ENCODE peak calls at places on chromosomes 6 and 20, in eight cellular contexts. One of them, this sample, is unnamed. For H3K36me3, the result is how much of the 10 kb centered on the place peaks cover.

GRCh38 chr6:118283759-118284158 is 264.3 kb upstream of the PLN start:
- DNase-seq in heart right ventricle: no peak
- DNase-seq in IMR-90: peak
- DNase-seq in psoas muscle: no peak
- DNase-seq in left ventricle myocardium inferior: no peak
- DNase-seq in SJCRH30: peak
- DNase-seq in hepatocyte: peak
- DNase-seq in neuronal stem cell: peak
- DNase-seq in this sample: peak

GRCh38 chr6:166507809-166508373 is 78.6 kb downstream of the RAMACL start:
- DNase-seq in IMR-90: no peak
- DNase-seq in SJCRH30: no peak
- DNase-seq in heart right ventricle: no peak
- DNase-seq in hepatocyte: no peak
- DNase-seq in neuronal stem cell: no peak
- DNase-seq in left ventricle myocardium inferior: no peak
- DNase-seq in psoas muscle: no peak
- DNase-seq in this sample: no peak

GRCh38 chr6:7108196-7108963 is 619 bp downstream of the RREB1 start:
- DNase-seq in neuronal stem cell: peak
- DNase-seq in IMR-90: peak
- DNase-seq in hepatocyte: peak
- DNase-seq in SJCRH30: peak
- DNase-seq in psoas muscle: peak
- DNase-seq in left ventricle myocardium inferior: peak
- DNase-seq in heart right ventricle: peak
- DNase-seq in this sample: peak

GRCh38 chr6:81978230-81978629 is 225.7 kb upstream of the TENT5A start:
- DNase-seq in IMR-90: peak
- DNase-seq in neuronal stem cell: no peak
- DNase-seq in left ventricle myocardium inferior: no peak
- DNase-seq in hepatocyte: no peak
- DNase-seq in SJCRH30: no peak
- DNase-seq in heart right ventricle: no peak
- DNase-seq in psoas muscle: no peak
- DNase-seq in this sample: no peak

GRCh38 chr6:119096683-119097310 is 18.3 kb upstream of the FAM184A start:
- DNase-seq in heart right ventricle: peak
- DNase-seq in IMR-90: peak
- DNase-seq in neuronal stem cell: no peak
- DNase-seq in left ventricle myocardium inferior: peak
- DNase-seq in hepatocyte: peak
- DNase-seq in SJCRH30: no peak
- DNase-seq in psoas muscle: peak
- DNase-seq in this sample: no peak

GRCh38 chr6:148261470-148261869 is 81.2 kb upstream of the SASH1 start:
- DNase-seq in psoas muscle: no peak
- DNase-seq in left ventricle myocardium inferior: no peak
- DNase-seq in IMR-90: no peak
- DNase-seq in heart right ventricle: no peak
- DNase-seq in SJCRH30: no peak
- DNase-seq in hepatocyte: no peak
- DNase-seq in neuronal stem cell: no peak
- DNase-seq in this sample: no peak

GRCh38 chr6:53066059-53066406 is 829 bp downstream of the FBXO9 start:
- DNase-seq in psoas muscle: peak
- DNase-seq in left ventricle myocardium inferior: peak
- DNase-seq in SJCRH30: no peak
- DNase-seq in IMR-90: peak
- DNase-seq in hepatocyte: peak
- DNase-seq in neuronal stem cell: no peak
- DNase-seq in heart right ventricle: peak
- DNase-seq in this sample: peak

GRCh38 chr6:13354331-13355042 is 26.1 kb upstream of the TBC1D7 start:
- DNase-seq in neuronal stem cell: no peak
- DNase-seq in psoas muscle: no peak
- DNase-seq in heart right ventricle: no peak
- DNase-seq in IMR-90: peak
- DNase-seq in hepatocyte: no peak
- DNase-seq in left ventricle myocardium inferior: no peak
- DNase-seq in SJCRH30: no peak
- DNase-seq in this sample: no peak

GRCh38 chr6:108501559-108501958 is 59.2 kb upstream of the FOXO3 start:
- DNase-seq in left ventricle myocardium inferior: no peak
- DNase-seq in heart right ventricle: no peak
- DNase-seq in IMR-90: peak
- DNase-seq in psoas muscle: no peak
- DNase-seq in neuronal stem cell: no peak
- DNase-seq in hepatocyte: no peak
- DNase-seq in SJCRH30: peak
- DNase-seq in this sample: no peak

GRCh38 chr6:87772597-87773530 is 70.8 kb upstream of the AKIRIN2 start:
- DNase-seq in psoas muscle: no peak
- DNase-seq in IMR-90: peak
- DNase-seq in heart right ventricle: no peak
- DNase-seq in SJCRH30: peak
- DNase-seq in neuronal stem cell: no peak
- DNase-seq in left ventricle myocardium inferior: no peak
- DNase-seq in hepatocyte: peak
- DNase-seq in this sample: no peak

GRCh38 chr20:19834783-19835182 is 76.7 kb downstream of the RIN2 start:
- DNase-seq in hepatocyte: no peak
- DNase-seq in neuronal stem cell: no peak
- DNase-seq in psoas muscle: no peak
- DNase-seq in IMR-90: no peak
- DNase-seq in SJCRH30: no peak
- DNase-seq in heart right ventricle: no peak
- DNase-seq in left ventricle myocardium inferior: no peak
- DNase-seq in this sample: no peak

GRCh38 chr6:44653091-44653490 is 265.6 kb downstream of the CDC5L start:
- DNase-seq in psoas muscle: no peak
- DNase-seq in neuronal stem cell: no peak
- DNase-seq in hepatocyte: no peak
- DNase-seq in heart right ventricle: no peak
- DNase-seq in IMR-90: no peak
- DNase-seq in SJCRH30: peak
- DNase-seq in left ventricle myocardium inferior: no peak
- DNase-seq in this sample: no peak

GRCh38 chr6:10586302-10586701 is 65.2 kb downstream of the GCNT2 start:
- DNase-seq in hepatocyte: no peak
- DNase-seq in psoas muscle: no peak
- DNase-seq in left ventricle myocardium inferior: no peak
- DNase-seq in SJCRH30: no peak
- DNase-seq in neuronal stem cell: no peak
- DNase-seq in heart right ventricle: no peak
- DNase-seq in IMR-90: no peak
- DNase-seq in this sample: no peak

GRCh38 chr6:167577891-167578361 is 248.8 kb upstream of the AFDN start:
- DNase-seq in psoas muscle: no peak
- DNase-seq in neuronal stem cell: no peak
- DNase-seq in IMR-90: no peak
- DNase-seq in hepatocyte: no peak
- DNase-seq in heart right ventricle: no peak
- DNase-seq in left ventricle myocardium inferior: no peak
- DNase-seq in SJCRH30: peak
- DNase-seq in this sample: no peak

GRCh38 chr20:4869290-4870193 is 131.8 kb downstream of the SLC23A2 start:
- DNase-seq in heart right ventricle: no peak
- DNase-seq in left ventricle myocardium inferior: no peak
- DNase-seq in SJCRH30: no peak
- DNase-seq in neuronal stem cell: no peak
- DNase-seq in hepatocyte: peak
- DNase-seq in psoas muscle: no peak
- DNase-seq in IMR-90: peak
- DNase-seq in this sample: no peak

GRCh38 chr20:62894261-62894660 is 32.0 kb downstream of the DIDO1 start:
- DNase-seq in neuronal stem cell: no peak
- DNase-seq in psoas muscle: no peak
- DNase-seq in left ventricle myocardium inferior: no peak
- DNase-seq in hepatocyte: no peak
- DNase-seq in IMR-90: no peak
- DNase-seq in SJCRH30: no peak
- DNase-seq in heart right ventricle: no peak
- DNase-seq in this sample: no peak
- H3K36me3 ChIP-seq in neuronal stem cell: half or more
- H3K36me3 ChIP-seq in psoas muscle: half or more
- H3K36me3 ChIP-seq in left ventricle myocardium inferior: half or more
- H3K36me3 ChIP-seq in hepatocyte: under half
- H3K36me3 ChIP-seq in IMR-90: half or more
- H3K36me3 ChIP-seq in SJCRH30: half or more
- H3K36me3 ChIP-seq in heart right ventricle: under half
- H3K36me3 ChIP-seq in this sample: half or more

DNA sequence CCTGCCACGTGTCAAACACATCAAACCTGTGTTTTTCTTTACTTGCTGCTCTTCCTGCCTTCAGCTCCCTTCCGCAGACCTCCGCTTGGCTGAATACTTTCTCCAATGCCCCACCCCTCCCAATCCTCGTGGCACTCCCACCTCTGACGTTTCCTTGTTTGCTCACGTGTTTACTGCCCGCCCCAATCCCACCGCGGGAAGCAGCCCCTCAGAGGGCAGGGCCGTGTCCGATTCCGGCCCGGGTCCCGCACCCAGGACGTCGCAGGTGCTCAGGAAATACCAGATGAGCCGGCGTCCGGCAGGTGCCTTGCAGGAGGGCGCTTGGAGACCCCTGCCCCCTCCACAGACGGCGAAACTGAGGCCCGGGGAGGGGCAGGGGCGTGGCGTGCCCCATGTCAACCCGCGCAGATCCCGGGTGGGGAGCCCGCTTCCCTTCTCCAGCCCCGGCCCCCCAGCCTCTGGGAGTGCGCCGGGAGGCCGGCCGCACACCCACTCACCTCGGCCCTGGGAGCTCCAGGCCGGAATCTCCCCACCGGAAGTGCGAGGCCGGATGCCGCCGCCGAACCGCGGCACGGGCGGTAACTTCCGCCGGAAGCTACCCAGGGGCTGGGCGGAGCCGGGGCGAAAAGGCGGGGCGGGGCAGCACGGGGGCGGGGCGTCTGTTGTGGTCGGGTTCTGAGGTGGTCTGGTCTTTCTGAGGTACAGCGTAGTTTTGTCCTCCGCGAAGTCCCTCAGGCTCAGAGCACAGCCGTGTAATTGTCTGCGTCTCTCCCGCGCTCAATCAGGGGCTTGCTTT is 42.3 kb downstream of the ELMO2 start:
- DNase-seq in SJCRH30: peak
- DNase-seq in left ventricle myocardium inferior: peak
- DNase-seq in psoas muscle: peak
- DNase-seq in IMR-90: peak
- DNase-seq in heart right ventricle: peak
- DNase-seq in hepatocyte: peak
- DNase-seq in neuronal stem cell: peak
- DNase-seq in this sample: peak
- H3K36me3 ChIP-seq in SJCRH30: under half
- H3K36me3 ChIP-seq in left ventricle myocardium inferior: under half
- H3K36me3 ChIP-seq in psoas muscle: half or more
- H3K36me3 ChIP-seq in IMR-90: under half
- H3K36me3 ChIP-seq in heart right ventricle: under half
- H3K36me3 ChIP-seq in hepatocyte: under half
- H3K36me3 ChIP-seq in neuronal stem cell: half or more
- H3K36me3 ChIP-seq in this sample: under half

GRCh38 chr20:38334016-38334415 is 12.3 kb upstream of the LBP start:
- DNase-seq in psoas muscle: no peak
- DNase-seq in neuronal stem cell: no peak
- DNase-seq in left ventricle myocardium inferior: no peak
- DNase-seq in hepatocyte: no peak
- DNase-seq in IMR-90: no peak
- DNase-seq in heart right ventricle: no peak
- DNase-seq in SJCRH30: no peak
- DNase-seq in this sample: no peak

GRCh38 chr20:38340693-38341092 is 5.6 kb upstream of the LBP start:
- DNase-seq in heart right ventricle: no peak
- DNase-seq in neuronal stem cell: no peak
- DNase-seq in psoas muscle: no peak
- DNase-seq in hepatocyte: no peak
- DNase-seq in SJCRH30: no peak
- DNase-seq in left ventricle myocardium inferior: no peak
- DNase-seq in IMR-90: no peak
- DNase-seq in this sample: no peak

GRCh38 chr20:38339993-38340392 is 6.3 kb upstream of the LBP start:
- DNase-seq in SJCRH30: no peak
- DNase-seq in neuronal stem cell: no peak
- DNase-seq in IMR-90: no peak
- DNase-seq in psoas muscle: no peak
- DNase-seq in heart right ventricle: no peak
- DNase-seq in hepatocyte: no peak
- DNase-seq in left ventricle myocardium inferior: no peak
- DNase-seq in this sample: no peak

GRCh38 chr20:38338849-38339520 is 7.3 kb upstream of the LBP start:
- DNase-seq in heart right ventricle: no peak
- DNase-seq in SJCRH30: no peak
- DNase-seq in psoas muscle: no peak
- DNase-seq in left ventricle myocardium inferior: no peak
- DNase-seq in hepatocyte: peak
- DNase-seq in neuronal stem cell: no peak
- DNase-seq in IMR-90: no peak
- DNase-seq in this sample: peak

DNA sequence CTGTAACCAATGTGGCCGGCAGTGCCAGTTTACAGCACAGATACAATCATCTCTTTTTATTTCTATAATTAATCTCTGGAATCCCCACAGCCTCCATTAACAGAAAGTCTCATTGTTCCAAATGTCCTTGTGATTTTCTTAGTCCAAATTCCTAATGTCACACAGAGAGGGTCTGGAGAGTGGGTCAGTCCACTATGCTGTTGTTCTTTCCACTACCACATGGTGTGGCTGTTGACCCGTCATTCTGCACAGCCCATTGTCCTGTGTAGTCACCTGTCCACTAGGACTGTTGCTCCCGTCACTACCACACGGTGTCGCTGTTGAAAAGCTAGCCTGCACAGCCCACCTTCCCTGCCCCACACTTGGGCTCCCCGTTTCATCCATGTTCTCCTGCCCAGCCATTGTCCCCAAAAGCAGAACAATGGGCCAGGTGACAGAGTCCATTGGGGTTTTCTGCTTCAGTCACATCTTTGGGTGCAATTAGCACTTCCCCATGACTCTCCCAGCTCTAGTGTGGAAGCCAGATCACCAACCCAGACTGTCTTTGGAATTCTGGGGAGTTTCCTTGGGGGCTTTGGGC is 8.6 kb upstream of the LBP start:
- DNase-seq in left ventricle myocardium inferior: no peak
- DNase-seq in psoas muscle: no peak
- DNase-seq in neuronal stem cell: peak
- DNase-seq in SJCRH30: peak
- DNase-seq in heart right ventricle: peak
- DNase-seq in hepatocyte: peak
- DNase-seq in IMR-90: no peak
- DNase-seq in this sample: peak
- H3K36me3 ChIP-seq in left ventricle myocardium inferior: under half
- H3K36me3 ChIP-seq in psoas muscle: under half
- H3K36me3 ChIP-seq in neuronal stem cell: under half
- H3K36me3 ChIP-seq in SJCRH30: under half
- H3K36me3 ChIP-seq in heart right ventricle: under half
- H3K36me3 ChIP-seq in hepatocyte: under half
- H3K36me3 ChIP-seq in IMR-90: under half
- H3K36me3 ChIP-seq in this sample: under half

DNA sequence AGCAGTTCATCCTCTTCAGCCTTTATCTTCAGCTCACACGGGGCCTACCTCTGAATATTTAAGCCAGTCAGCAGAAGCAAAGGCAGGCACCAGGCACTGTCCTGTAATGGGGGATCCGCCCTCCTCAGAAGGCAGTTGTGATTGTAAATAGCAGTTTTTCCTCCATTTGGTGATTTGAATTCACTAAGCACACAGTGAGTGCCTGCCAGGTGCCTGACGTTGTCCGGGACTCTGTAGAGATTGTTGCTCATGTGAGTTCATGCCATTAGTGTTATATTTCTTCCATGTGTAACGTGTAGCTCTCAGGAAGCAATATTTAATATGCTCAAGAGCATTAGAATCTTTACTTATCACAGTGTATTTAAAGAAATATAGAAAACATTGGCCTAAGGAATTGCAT is 17.9 kb downstream of the BPHL start:
- DNase-seq in SJCRH30: no peak
- DNase-seq in psoas muscle: no peak
- DNase-seq in IMR-90: no peak
- DNase-seq in heart right ventricle: no peak
- DNase-seq in hepatocyte: no peak
- DNase-seq in neuronal stem cell: no peak
- DNase-seq in left ventricle myocardium inferior: no peak
- DNase-seq in this sample: no peak
- H3K36me3 ChIP-seq in SJCRH30: under half
- H3K36me3 ChIP-seq in psoas muscle: half or more
- H3K36me3 ChIP-seq in IMR-90: under half
- H3K36me3 ChIP-seq in heart right ventricle: under half
- H3K36me3 ChIP-seq in hepatocyte: under half
- H3K36me3 ChIP-seq in neuronal stem cell: half or more
- H3K36me3 ChIP-seq in left ventricle myocardium inferior: under half
- H3K36me3 ChIP-seq in this sample: under half

This sample was measured in WERI-Rb-1.